ENCODE peak calls at places on chromosomes 13 and 19, in eight cellular contexts. W is fibroblast of pulmonary artery; N is thoracic aorta; A is ascending aorta; J is uterus; T is activated CD4-positive, alpha-beta T cell treated with anti-CD3 and anti-CD28 coated beads, Interleukin-2, amount 50 U/mL, for 1 hour; M is non-pigmented ciliary epithelial cell; Y is HFFc6. O is an unnamed sample.

GRCh38 chr13:67369895-67370660 is 139.9 kb upstream of the PCDH9 start:
- DNase-seq in M (peak), N (no peak), W (peak), A (no peak), T (no peak), J (no peak), Y (peak), O (no peak)

GRCh38 chr19:3358919-3359849 is 7.2 kb upstream of the NFIC start:
- DNase-seq in T (peak), A (peak), W (peak), M (no peak), J (peak), Y (no peak), N (no peak), O (no peak)

GRCh38 chr19:48596679-48597465 is 9.7 kb upstream of the SPACA4 start:
- DNase-seq in W (no peak), M (no peak), T (peak), N (no peak), Y (no peak), J (no peak), A (no peak), O (no peak)

GRCh38 chr13:40652588-40652940 is 13.9 kb downstream of the FOXO1 start:
- DNase-seq in T (no peak), J (no peak), N (no peak), M (no peak), W (no peak), Y (no peak), A (no peak), O (no peak)

GRCh38 chr13:48514776-48515175 is 18.1 kb downstream of the RCBTB2 start:
- DNase-seq in J (no peak), W (no peak), A (no peak), N (no peak), T (no peak), M (no peak), Y (no peak), O (no peak)

GRCh38 chr13:36685912-36686311 is 12.1 kb downstream of the SERTM1 start:
- DNase-seq in J (peak), M (peak), T (no peak), N (no peak), W (peak), A (no peak), Y (no peak), O (no peak)

GRCh38 chr13:41643502-41643901 is 186.2 kb downstream of the RGCC start:
- DNase-seq in Y (no peak), A (no peak), N (no peak), M (no peak), J (no peak), W (no peak), T (no peak), O (no peak)

GRCh38 chr13:75771818-75772217 is 135.7 kb downstream of the LMO7 start:
- DNase-seq in W (peak), Y (peak), N (no peak), T (no peak), A (no peak), M (peak), J (no peak), O (no peak)

GRCh38 chr19:43148233-43148632 is 38.1 kb downstream of the PSG5 start:
- DNase-seq in N (no peak), W (peak), J (no peak), Y (peak), M (peak), A (no peak), T (no peak), O (no peak)

GRCh38 chr13:78602561-78603239 is 652 bp downstream of the POU4F1 start:
- DNase-seq in J (no peak), W (no peak), A (no peak), M (no peak), N (no peak), T (no peak), Y (no peak), O (no peak)

GRCh38 chr13:105543742-105544141 is 991.7 kb downstream of the EFNB2 start:
- DNase-seq in T (no peak), M (no peak), A (no peak), Y (no peak), N (no peak), J (no peak), W (no peak), O (no peak)

O was measured in cortex of kidney.